ENCODE peak calls at places on chromosomes 1 and 21, in seven cellular contexts. U, N, W, G, L, D and R are unnamed samples.

GRCh38 chr1:107544285-107544684 is 403.4 kb downstream of the NTNG1 start:
- DNase-seq in W (no peak), U (no peak), D (no peak), N (no peak), L (no peak), G (no peak), R (no peak)

GRCh38 chr21:37368536-37369279 is 2.1 kb downstream of the DYRK1A start:
- DNase-seq in D (no peak), N (no peak), W (peak), U (no peak), G (peak), L (no peak), R (no peak)

GRCh38 chr1:160261526-160261877 is 847 bp downstream of the DCAF8 start:
- DNase-seq in G (peak), L (peak), U (peak), N (no peak), W (peak), D (no peak), R (peak)

GRCh38 chr1:107153033-107153432 is 12.2 kb downstream of the NTNG1 start:
- DNase-seq in L (no peak), D (no peak), N (no peak), G (no peak), W (no peak), U (no peak), R (no peak)

GRCh38 chr1:23720256-23720995 is 22.8 kb upstream of the ELOA start:
- DNase-seq in L (peak), G (peak), N (no peak), U (no peak), D (no peak), W (no peak), R (peak)

GRCh38 chr1:148362141-148362929 is 120.8 kb downstream of the PPIAL4G start:
- DNase-seq in L (no peak), D (no peak), W (no peak), G (peak), N (no peak), U (peak), R (no peak)

GRCh38 chr1:25861316-25862286 is 2.3 kb upstream of the AUNIP start:
- DNase-seq in L (no peak), N (no peak), G (no peak), D (no peak), W (no peak), U (no peak), R (no peak)

GRCh38 chr21:33096426-33096825 is 26.5 kb downstream of the OLIG1 start:
- DNase-seq in G (no peak), D (no peak), U (no peak), N (no peak), W (no peak), L (no peak), R (no peak)

GRCh38 chr1:56448937-56449336 is 130.4 kb downstream of the PLPP3 start:
- DNase-seq in N (no peak), D (no peak), W (no peak), L (no peak), G (peak), U (no peak), R (no peak)

GRCh38 chr1:115545791-115546733 is 95.7 kb upstream of the VANGL1 start:
- DNase-seq in G (peak), N (no peak), W (peak), U (no peak), L (no peak), D (no peak), R (no peak)

GRCh38 chr1:3992103-3992556 is 92.1 kb upstream of the C1orf174 start:
- DNase-seq in D (no peak), N (no peak), W (no peak), L (no peak), U (no peak), G (peak), R (no peak)

GRCh38 chr1:203274603-203275381 is 30.5 kb upstream of the BTG2 start:
- DNase-seq in N (peak), U (no peak), G (peak), L (no peak), D (peak), W (peak), R (no peak)

GRCh38 chr1:246724725-246725095 is 501 bp downstream of the SCCPDH start:
- DNase-seq in N (no peak), G (peak), U (no peak), W (peak), L (no peak), D (no peak), R (peak)

GRCh38 chr21:42654179-42654912 is 925 bp downstream of the PDE9A start:
- DNase-seq in U (peak), D (no peak), L (no peak), N (no peak), W (no peak), G (no peak), R (peak)

DNA sequence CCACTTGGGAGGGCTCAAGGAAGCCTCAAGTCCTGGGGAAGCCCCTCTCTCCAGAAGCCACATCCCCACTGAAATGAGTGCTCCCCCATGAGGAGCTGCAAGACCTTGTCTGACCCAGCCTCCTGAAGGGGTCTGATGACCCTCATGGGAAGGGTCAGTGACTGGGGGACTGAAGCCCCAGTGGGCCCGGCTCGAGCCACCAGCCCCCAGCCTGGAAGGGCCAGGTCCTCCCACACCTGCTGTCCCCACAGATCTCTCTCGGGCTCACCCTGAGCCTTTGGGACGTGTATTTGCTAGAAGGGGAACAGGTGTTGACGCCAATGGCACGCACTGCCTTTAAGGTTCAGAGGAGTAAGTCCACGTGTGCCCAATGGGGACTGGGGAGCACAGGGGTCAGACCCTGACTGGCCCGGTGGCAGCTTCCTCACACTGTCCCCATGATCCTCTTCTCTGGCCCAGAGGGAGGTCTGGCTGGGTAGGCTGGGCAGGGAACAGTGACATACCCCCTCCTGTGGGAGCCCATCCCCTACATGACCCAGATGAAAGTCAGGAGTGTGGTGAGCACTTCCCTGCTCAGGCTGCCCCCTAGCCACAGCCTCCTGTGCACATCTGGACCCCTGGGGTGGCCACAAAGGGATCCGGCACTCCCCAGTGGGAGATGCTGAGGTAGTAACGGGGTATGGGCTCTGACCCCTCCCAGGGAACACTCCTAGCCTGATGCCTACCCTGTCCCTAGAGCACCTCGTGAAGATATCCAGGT is 12.4 kb upstream of the SRARP start:
- DNase-seq in N (no peak), W (no peak), L (no peak), U (no peak), D (no peak), G (no peak), R (no peak)
- TF ChIP-seq CTCF in N (no peak), W (no peak), L (no peak), U (no peak), D (no peak), G (no peak), R (no peak)

DNA sequence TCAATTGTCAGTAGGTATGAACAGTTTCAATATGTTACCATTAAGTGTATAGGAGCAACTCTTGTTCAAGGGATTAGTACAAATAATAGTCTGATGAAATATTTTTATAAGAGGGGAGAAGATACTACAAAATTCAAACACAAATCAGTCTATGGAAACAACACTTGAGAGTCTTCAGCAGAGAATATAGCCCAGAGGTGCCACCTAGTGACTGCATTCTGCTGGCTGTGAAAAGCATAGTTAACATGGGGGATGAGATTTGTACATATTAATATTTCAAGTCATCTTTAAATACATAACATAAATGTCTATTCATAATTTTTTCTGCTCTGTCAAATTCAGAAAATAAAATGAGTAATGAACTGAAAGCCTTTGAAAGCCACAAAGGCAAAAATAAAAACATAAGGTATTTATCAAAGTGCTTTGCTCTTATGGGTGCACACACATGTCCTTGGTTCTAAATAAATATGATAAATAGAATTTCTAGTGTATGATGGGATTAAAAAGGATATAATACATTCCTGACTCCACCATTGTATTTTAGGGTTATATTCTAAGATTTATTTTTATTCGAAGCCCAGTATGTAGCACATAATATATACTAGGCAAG is 440.9 kb upstream of the ZRANB2 start:
- DNase-seq in L (no peak), G (peak), W (peak), U (no peak), N (no peak), D (no peak), R (no peak)
- TF ChIP-seq CTCF in L (peak), G (peak), W (no peak), U (no peak), N (peak), D (no peak), R (peak)

GRCh38 chr1:34642679-34643078 is 112.2 kb upstream of the GJB5 start:
- DNase-seq in D (no peak), L (no peak), G (no peak), N (no peak), U (no peak), W (no peak), R (no peak)
- TF ChIP-seq CTCF in D (no peak), L (no peak), G (no peak), N (no peak), U (no peak), W (no peak), R (no peak)

GRCh38 chr1:153771841-153772593 is 3.2 kb upstream of the SLC27A3 start:
- DNase-seq in U (no peak), L (no peak), G (no peak), D (no peak), W (no peak), N (no peak), R (no peak)
- TF ChIP-seq CTCF in U (no peak), L (peak), G (peak), D (no peak), W (no peak), N (peak), R (peak)